ENCODE peak calls at places on chromosomes 13 and 19, in five cellular contexts. One of them, this sample, is unnamed.

GRCh38 chr13:109275848-109276247 is 510.5 kb downstream of the IRS2 start:
- DNase-seq in GM23338: peak; percentile 51
- DNase-seq in GM23248: peak; percentile 33
- DNase-seq in hepatocyte: peak; percentile 22
- DNase-seq in neural progenitor cell: peak; percentile 60
- DNase-seq in this sample: peak; percentile 5

GRCh38 chr13:73451120-73452029 is 392.6 kb downstream of the KLF5 start:
- DNase-seq in hepatocyte: peak; percentile 62
- DNase-seq in neural progenitor cell: no peak
- DNase-seq in GM23248: no peak
- DNase-seq in GM23338: no peak
- DNase-seq in this sample: no peak

GRCh38 chr13:109389892-109390345 is 396.5 kb downstream of the IRS2 start:
- DNase-seq in GM23338: no peak
- DNase-seq in hepatocyte: no peak
- DNase-seq in GM23248: peak; percentile 77
- DNase-seq in neural progenitor cell: no peak
- DNase-seq in this sample: no peak

GRCh38 chr13:75407473-75407872 is 74.5 kb downstream of the TBC1D4 start:
- DNase-seq in GM23338: no peak
- DNase-seq in neural progenitor cell: no peak
- DNase-seq in hepatocyte: no peak
- DNase-seq in GM23248: no peak
- DNase-seq in this sample: no peak

GRCh38 chr13:43058318-43058674 is 34.9 kb downstream of the DNAJC15 start:
- DNase-seq in GM23338: no peak
- DNase-seq in hepatocyte: peak; percentile 39
- DNase-seq in neural progenitor cell: no peak
- DNase-seq in GM23248: peak; percentile 93
- DNase-seq in this sample: no peak

GRCh38 chr13:101474419-101474957 is 22.0 kb downstream of the ITGBL1 start:
- DNase-seq in GM23338: peak; percentile 79
- DNase-seq in hepatocyte: peak; percentile 61
- DNase-seq in GM23248: peak; percentile 69
- DNase-seq in neural progenitor cell: peak; percentile 80
- DNase-seq in this sample: no peak

GRCh38 chr13:98454389-98454881 is 122.5 kb downstream of the STK24 start:
- DNase-seq in GM23338: no peak
- DNase-seq in GM23248: peak; percentile 90
- DNase-seq in hepatocyte: no peak
- DNase-seq in neural progenitor cell: no peak
- DNase-seq in this sample: no peak

GRCh38 chr13:50519866-50520265 is 323.6 kb downstream of the DLEU7 start:
- DNase-seq in GM23338: no peak
- DNase-seq in GM23248: no peak
- DNase-seq in hepatocyte: no peak
- DNase-seq in neural progenitor cell: no peak
- DNase-seq in this sample: peak; percentile 1

GRCh38 chr19:17041994-17042393 is 15.4 kb upstream of the CPAMD8 start:
- DNase-seq in neural progenitor cell: no peak
- DNase-seq in GM23248: no peak
- DNase-seq in GM23338: no peak
- DNase-seq in hepatocyte: no peak
- DNase-seq in this sample: no peak

GRCh38 chr19:10713317-10713716 is 4.6 kb upstream of the DNM2 start:
- DNase-seq in GM23338: no peak
- DNase-seq in GM23248: no peak
- DNase-seq in hepatocyte: no peak
- DNase-seq in neural progenitor cell: no peak
- DNase-seq in this sample: no peak

GRCh38 chr13:54226866-54227265 is 1198.3 kb downstream of the OLFM4 start:
- DNase-seq in neural progenitor cell: no peak
- DNase-seq in GM23248: no peak
- DNase-seq in GM23338: no peak
- DNase-seq in hepatocyte: no peak
- DNase-seq in this sample: no peak

GRCh38 chr13:100673831-100674362 is 698 bp downstream of the TMTC4 start:
- DNase-seq in neural progenitor cell: no peak
- DNase-seq in GM23248: peak; percentile 88
- DNase-seq in hepatocyte: peak; percentile 82
- DNase-seq in GM23338: peak; percentile 43
- DNase-seq in this sample: peak; percentile 11

GRCh38 chr19:36449059-36449670 is 30.7 kb upstream of the ZFP82 start:
- DNase-seq in hepatocyte: no peak
- DNase-seq in neural progenitor cell: no peak
- DNase-seq in GM23248: no peak
- DNase-seq in GM23338: peak; percentile 44
- DNase-seq in this sample: no peak

GRCh38 chr13:102405499-102406079 is 3.7 kb upstream of the FGF14 start:
- DNase-seq in hepatocyte: peak; percentile 68
- DNase-seq in GM23248: peak; percentile 9
- DNase-seq in GM23338: peak; percentile 70
- DNase-seq in neural progenitor cell: peak; percentile 81
- DNase-seq in this sample: no peak

GRCh38 chr19:43883864-43884263 is 51.2 kb downstream of the ZNF45 start:
- DNase-seq in hepatocyte: no peak
- DNase-seq in GM23338: no peak
- DNase-seq in neural progenitor cell: no peak
- DNase-seq in GM23248: no peak
- DNase-seq in this sample: no peak

GRCh38 chr19:50779504-50780457 is 9.5 kb downstream of the GPR32 start:
- DNase-seq in GM23248: no peak
- DNase-seq in hepatocyte: no peak
- DNase-seq in neural progenitor cell: no peak
- DNase-seq in GM23338: no peak
- DNase-seq in this sample: no peak

GRCh38 chr13:41681587-41681986 is 224.2 kb downstream of the RGCC start:
- DNase-seq in GM23248: no peak
- DNase-seq in neural progenitor cell: no peak
- DNase-seq in GM23338: no peak
- DNase-seq in hepatocyte: no peak
- DNase-seq in this sample: no peak

GRCh38 chr13:40440990-40441820 is 225.2 kb downstream of the FOXO1 start:
- DNase-seq in GM23338: no peak
- DNase-seq in hepatocyte: no peak
- DNase-seq in GM23248: peak; percentile 34
- DNase-seq in neural progenitor cell: no peak
- DNase-seq in this sample: no peak

GRCh38 chr13:51967482-51968446 is 43.5 kb downstream of the ATP7B start:
- DNase-seq in neural progenitor cell: no peak
- DNase-seq in GM23338: no peak
- DNase-seq in hepatocyte: no peak
- DNase-seq in GM23248: no peak
- DNase-seq in this sample: no peak

GRCh38 chr13:103349664-103350063 is 283.4 kb upstream of the SLC10A2 start:
- DNase-seq in neural progenitor cell: no peak
- DNase-seq in hepatocyte: no peak
- DNase-seq in GM23248: no peak
- DNase-seq in GM23338: no peak
- DNase-seq in this sample: no peak

GRCh38 chr19:35775046-35775297 is 392 bp upstream of the ARHGAP33 start:
- DNase-seq in GM23248: no peak
- DNase-seq in neural progenitor cell: no peak
- DNase-seq in GM23338: no peak
- DNase-seq in hepatocyte: no peak
- DNase-seq in this sample: no peak

GRCh38 chr19:46985532-46986415 is 33.9 kb upstream of the NPAS1 start:
- DNase-seq in hepatocyte: no peak
- DNase-seq in GM23338: no peak
- DNase-seq in neural progenitor cell: no peak
- DNase-seq in GM23248: no peak
- DNase-seq in this sample: no peak
- H3K27ac ChIP-seq in hepatocyte: no peak overlapping the region
- H3K27ac ChIP-seq in GM23338: no peak overlapping the region
- H3K27ac ChIP-seq in neural progenitor cell: peak overlapping the region; percentile 63
- H3K27ac ChIP-seq in GM23248: no peak overlapping the region
- H3K27ac ChIP-seq in this sample: no peak overlapping the region

GRCh38 chr19:28046932-28047331 is 1166.0 kb downstream of the UQCRFS1 start:
- DNase-seq in neural progenitor cell: no peak
- DNase-seq in hepatocyte: no peak
- DNase-seq in GM23338: no peak
- DNase-seq in GM23248: no peak
- DNase-seq in this sample: no peak
- TF ChIP-seq EZH2phosphoT487 in neural progenitor cell: no peak
- TF ChIP-seq EZH2phosphoT487 in hepatocyte: no peak
- TF ChIP-seq EZH2phosphoT487 in GM23338: no peak
- TF ChIP-seq EZH2phosphoT487 in GM23248: no peak
- TF ChIP-seq EZH2phosphoT487 in this sample: no peak

GRCh38 chr19:34182125-34182524 is 9.8 kb downstream of the LSM14A start:
- DNase-seq in GM23338: no peak
- DNase-seq in neural progenitor cell: no peak
- DNase-seq in GM23248: no peak
- DNase-seq in hepatocyte: no peak
- DNase-seq in this sample: no peak
- H4K20me1 ChIP-seq in GM23338: peaks cover 88% of the 10 kb centered on the region
- H4K20me1 ChIP-seq in neural progenitor cell: peaks cover 100% of the 10 kb centered on the region
- H4K20me1 ChIP-seq in GM23248: peaks cover 43% of the 10 kb centered on the region
- H4K20me1 ChIP-seq in hepatocyte: peaks cover 100% of the 10 kb centered on the region
- H4K20me1 ChIP-seq in this sample: peaks cover 73% of the 10 kb centered on the region

GRCh38 chr13:114096031-114096485 is 36.4 kb downstream of the RASA3 start:
- DNase-seq in neural progenitor cell: no peak
- DNase-seq in hepatocyte: no peak
- DNase-seq in GM23338: no peak
- DNase-seq in GM23248: no peak
- DNase-seq in this sample: no peak
- H3K27ac ChIP-seq in neural progenitor cell: no peak overlapping the region
- H3K27ac ChIP-seq in hepatocyte: no peak overlapping the region
- H3K27ac ChIP-seq in GM23338: no peak overlapping the region
- H3K27ac ChIP-seq in GM23248: no peak overlapping the region
- H3K27ac ChIP-seq in this sample: no peak overlapping the region

GRCh38 chr13:89401209-89401810 is 1730.1 kb downstream of the SLITRK5 start:
- DNase-seq in GM23338: peak; percentile 4
- DNase-seq in GM23248: peak; percentile 78
- DNase-seq in neural progenitor cell: no peak
- DNase-seq in hepatocyte: peak; percentile 34
- DNase-seq in this sample: no peak
- TF ChIP-seq EZH2phosphoT487 in GM23338: no peak
- TF ChIP-seq EZH2phosphoT487 in GM23248: no peak
- TF ChIP-seq EZH2phosphoT487 in neural progenitor cell: no peak
- TF ChIP-seq EZH2phosphoT487 in hepatocyte: no peak
- TF ChIP-seq EZH2phosphoT487 in this sample: no peak

GRCh38 chr19:2061093-2061935 is 10.3 kb upstream of the MKNK2 start:
- DNase-seq in hepatocyte: peak; percentile 100
- DNase-seq in GM23248: peak; percentile 100
- DNase-seq in neural progenitor cell: peak; percentile 100
- DNase-seq in GM23338: peak; percentile 100
- DNase-seq in this sample: peak; percentile 100

GRCh38 chr19:2058570-2059421 is 7.8 kb upstream of the MKNK2 start:
- DNase-seq in GM23338: no peak
- DNase-seq in GM23248: no peak
- DNase-seq in hepatocyte: no peak
- DNase-seq in neural progenitor cell: no peak
- DNase-seq in this sample: no peak

GRCh38 chr19:2061936-2062729 is 11.1 kb upstream of the MKNK2 start:
- DNase-seq in GM23248: no peak
- DNase-seq in GM23338: peak; percentile 63
- DNase-seq in hepatocyte: peak; percentile 18
- DNase-seq in neural progenitor cell: peak; percentile 54
- DNase-seq in this sample: peak; percentile 31

GRCh38 chr19:2057484-2058469 is 6.7 kb upstream of the MKNK2 start:
- DNase-seq in GM23248: no peak
- DNase-seq in hepatocyte: no peak
- DNase-seq in neural progenitor cell: no peak
- DNase-seq in GM23338: no peak
- DNase-seq in this sample: no peak

DNA sequence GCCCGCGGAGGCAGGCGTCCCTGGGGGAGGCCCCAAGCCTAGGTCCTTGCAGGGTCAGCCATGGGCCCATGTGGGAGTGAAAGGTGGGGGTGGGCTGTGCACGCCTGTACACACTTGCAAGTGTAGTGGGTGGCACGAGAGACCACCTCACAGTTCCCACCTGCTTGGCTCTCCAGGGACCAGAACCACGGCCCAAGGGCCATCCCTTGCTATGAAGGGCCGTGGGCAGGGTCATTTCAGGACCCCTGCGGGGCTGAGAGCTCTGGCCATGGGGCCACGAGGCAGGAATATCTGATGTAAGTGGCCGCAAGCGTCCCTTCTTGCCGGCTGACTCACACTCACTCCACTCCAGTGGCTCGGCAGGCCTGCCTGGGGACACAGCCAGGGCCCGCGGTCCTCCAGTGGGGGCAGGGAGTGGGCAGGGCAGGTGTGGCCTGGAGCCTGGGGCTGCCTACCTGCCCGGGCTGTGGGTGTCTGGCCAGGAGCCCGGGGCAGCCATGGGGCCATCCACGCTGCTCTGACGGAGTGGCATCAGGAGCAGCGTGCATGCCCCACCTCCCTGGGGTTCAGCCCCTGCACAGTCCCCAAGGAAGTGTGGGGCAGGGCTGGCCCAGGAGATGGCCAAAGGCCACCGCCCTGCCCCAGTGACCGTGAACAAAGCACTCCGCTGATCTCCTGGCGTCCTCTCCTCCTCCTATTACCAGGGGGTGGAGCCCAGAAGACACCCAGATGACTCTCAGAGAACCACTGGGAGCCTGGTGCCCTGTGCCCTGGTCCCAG is 8.6 kb upstream of the MKNK2 start:
- DNase-seq in GM23248: peak; percentile 93
- DNase-seq in hepatocyte: peak; percentile 86
- DNase-seq in neural progenitor cell: peak; percentile 70
- DNase-seq in GM23338: no peak
- DNase-seq in this sample: no peak
- H4K20me1 ChIP-seq in GM23248: no peaks in the 10 kb centered on the region
- H4K20me1 ChIP-seq in hepatocyte: no peaks in the 10 kb centered on the region
- H4K20me1 ChIP-seq in neural progenitor cell: no peaks in the 10 kb centered on the region
- H4K20me1 ChIP-seq in GM23338: no peaks in the 10 kb centered on the region
- H4K20me1 ChIP-seq in this sample: no peaks in the 10 kb centered on the region

DNA sequence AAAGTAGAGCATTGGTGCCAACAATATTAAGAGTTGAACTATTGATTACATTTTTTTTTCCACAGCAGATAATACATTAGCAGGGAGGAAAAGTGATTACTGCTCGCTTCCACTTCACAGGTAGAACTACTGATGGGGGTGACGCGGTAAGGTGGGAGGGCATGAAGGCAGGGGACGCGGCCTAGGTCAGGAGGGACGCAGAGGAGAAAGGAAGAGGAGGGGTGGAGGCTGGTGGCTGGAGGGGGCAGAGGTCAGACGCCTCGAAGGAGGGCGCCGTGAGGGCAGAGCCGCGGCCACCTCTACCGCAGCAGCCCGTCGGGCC is 287 bp upstream of the B3GLCT start:
- DNase-seq in GM23248: no peak
- DNase-seq in neural progenitor cell: no peak
- DNase-seq in GM23338: no peak
- DNase-seq in hepatocyte: no peak
- DNase-seq in this sample: no peak
- H3K27ac ChIP-seq in GM23248: peak overlapping the region; percentile 73
- H3K27ac ChIP-seq in neural progenitor cell: no peak overlapping the region
- H3K27ac ChIP-seq in GM23338: no peak overlapping the region
- H3K27ac ChIP-seq in hepatocyte: peak overlapping the region; percentile 99
- H3K27ac ChIP-seq in this sample: no peak overlapping the region